ENCODE peak calls at places on chromosomes 11 and 22, in four cellular contexts. One of them, this sample, is unnamed.

GRCh38 chr11:88169481-88169880 is 5.8 kb downstream of the RAB38 start:
- DNase-seq in fibroblast of the conjunctiva: no peak
- DNase-seq in iPS-NIHi11: no peak
- DNase-seq in activated T-cell treated with anti-CD3 and anti-CD28 coated beads, Interleukin-2, amount 50 U/mL, for 1 hour: no peak
- DNase-seq in this sample: no peak

GRCh38 chr11:74936087-74936486 is 12.8 kb downstream of the XRRA1 start:
- DNase-seq in fibroblast of the conjunctiva: no peak
- DNase-seq in iPS-NIHi11: no peak
- DNase-seq in activated T-cell treated with anti-CD3 and anti-CD28 coated beads, Interleukin-2, amount 50 U/mL, for 1 hour: no peak
- DNase-seq in this sample: no peak

GRCh38 chr22:28014141-28015055 is 95.3 kb upstream of the PITPNB start:
- DNase-seq in fibroblast of the conjunctiva: no peak
- DNase-seq in iPS-NIHi11: no peak
- DNase-seq in activated T-cell treated with anti-CD3 and anti-CD28 coated beads, Interleukin-2, amount 50 U/mL, for 1 hour: no peak
- DNase-seq in this sample: no peak

GRCh38 chr11:110883266-110883665 is 171.0 kb upstream of the ARHGAP20 start:
- DNase-seq in fibroblast of the conjunctiva: peak
- DNase-seq in iPS-NIHi11: no peak
- DNase-seq in activated T-cell treated with anti-CD3 and anti-CD28 coated beads, Interleukin-2, amount 50 U/mL, for 1 hour: no peak
- DNase-seq in this sample: no peak

GRCh38 chr11:26626346-26626745 is 54.3 kb upstream of the MUC15 start:
- DNase-seq in fibroblast of the conjunctiva: peak
- DNase-seq in iPS-NIHi11: no peak
- DNase-seq in activated T-cell treated with anti-CD3 and anti-CD28 coated beads, Interleukin-2, amount 50 U/mL, for 1 hour: no peak
- DNase-seq in this sample: no peak

GRCh38 chr11:72239849-72240460 is 4.0 kb downstream of the PHOX2A start:
- DNase-seq in fibroblast of the conjunctiva: no peak
- DNase-seq in iPS-NIHi11: no peak
- DNase-seq in activated T-cell treated with anti-CD3 and anti-CD28 coated beads, Interleukin-2, amount 50 U/mL, for 1 hour: no peak
- DNase-seq in this sample: no peak

GRCh38 chr11:100367892-100368291 is 319.2 kb upstream of the ARHGAP42 start:
- DNase-seq in fibroblast of the conjunctiva: no peak
- DNase-seq in iPS-NIHi11: no peak
- DNase-seq in activated T-cell treated with anti-CD3 and anti-CD28 coated beads, Interleukin-2, amount 50 U/mL, for 1 hour: no peak
- DNase-seq in this sample: no peak

GRCh38 chr11:119370486-119371046 is 10.9 kb downstream of the USP2 start:
- DNase-seq in fibroblast of the conjunctiva: no peak
- DNase-seq in iPS-NIHi11: no peak
- DNase-seq in activated T-cell treated with anti-CD3 and anti-CD28 coated beads, Interleukin-2, amount 50 U/mL, for 1 hour: no peak
- DNase-seq in this sample: no peak

GRCh38 chr11:59368238-59369022 is 9.7 kb downstream of the OR5AN1 start:
- DNase-seq in fibroblast of the conjunctiva: no peak
- DNase-seq in iPS-NIHi11: no peak
- DNase-seq in activated T-cell treated with anti-CD3 and anti-CD28 coated beads, Interleukin-2, amount 50 U/mL, for 1 hour: no peak
- DNase-seq in this sample: no peak

GRCh38 chr11:122764691-122765090 is 73.6 kb upstream of the CRTAM start:
- DNase-seq in fibroblast of the conjunctiva: no peak
- DNase-seq in iPS-NIHi11: no peak
- DNase-seq in activated T-cell treated with anti-CD3 and anti-CD28 coated beads, Interleukin-2, amount 50 U/mL, for 1 hour: no peak
- DNase-seq in this sample: no peak

GRCh38 chr11:128470081-128470480 is 117.3 kb downstream of the ETS1 start:
- DNase-seq in fibroblast of the conjunctiva: no peak
- DNase-seq in iPS-NIHi11: no peak
- DNase-seq in activated T-cell treated with anti-CD3 and anti-CD28 coated beads, Interleukin-2, amount 50 U/mL, for 1 hour: no peak
- DNase-seq in this sample: no peak

GRCh38 chr11:129275825-129276224 is 83.7 kb upstream of the ARHGAP32 start:
- DNase-seq in fibroblast of the conjunctiva: no peak
- DNase-seq in iPS-NIHi11: no peak
- DNase-seq in activated T-cell treated with anti-CD3 and anti-CD28 coated beads, Interleukin-2, amount 50 U/mL, for 1 hour: no peak
- DNase-seq in this sample: no peak

GRCh38 chr11:46553746-46554204 is 40.0 kb downstream of the AMBRA1 start:
- DNase-seq in fibroblast of the conjunctiva: no peak
- DNase-seq in iPS-NIHi11: no peak
- DNase-seq in activated T-cell treated with anti-CD3 and anti-CD28 coated beads, Interleukin-2, amount 50 U/mL, for 1 hour: no peak
- DNase-seq in this sample: no peak

GRCh38 chr11:92329644-92330043 is 105.0 kb downstream of the FAT3 start:
- DNase-seq in fibroblast of the conjunctiva: no peak
- DNase-seq in iPS-NIHi11: no peak
- DNase-seq in activated T-cell treated with anti-CD3 and anti-CD28 coated beads, Interleukin-2, amount 50 U/mL, for 1 hour: no peak
- DNase-seq in this sample: no peak

GRCh38 chr11:113505541-113506375 is 30.6 kb upstream of the DRD2 start:
- DNase-seq in fibroblast of the conjunctiva: no peak
- DNase-seq in iPS-NIHi11: no peak
- DNase-seq in activated T-cell treated with anti-CD3 and anti-CD28 coated beads, Interleukin-2, amount 50 U/mL, for 1 hour: no peak
- DNase-seq in this sample: no peak

GRCh38 chr22:24834845-24835570 is 29.0 kb downstream of the SGSM1 start:
- DNase-seq in fibroblast of the conjunctiva: no peak
- DNase-seq in iPS-NIHi11: peak
- DNase-seq in activated T-cell treated with anti-CD3 and anti-CD28 coated beads, Interleukin-2, amount 50 U/mL, for 1 hour: no peak
- DNase-seq in this sample: no peak

GRCh38 chr22:29987143-29987542 is 93.1 kb upstream of the HORMAD2 start:
- DNase-seq in fibroblast of the conjunctiva: no peak
- DNase-seq in iPS-NIHi11: no peak
- DNase-seq in activated T-cell treated with anti-CD3 and anti-CD28 coated beads, Interleukin-2, amount 50 U/mL, for 1 hour: no peak
- DNase-seq in this sample: no peak

GRCh38 chr22:44585559-44586121 is 87.6 kb upstream of the RTL6 start:
- DNase-seq in fibroblast of the conjunctiva: no peak
- DNase-seq in iPS-NIHi11: no peak
- DNase-seq in activated T-cell treated with anti-CD3 and anti-CD28 coated beads, Interleukin-2, amount 50 U/mL, for 1 hour: no peak
- DNase-seq in this sample: no peak

GRCh38 chr11:47328449-47329390 is 23.8 kb downstream of the MYBPC3 start:
- DNase-seq in fibroblast of the conjunctiva: no peak
- DNase-seq in iPS-NIHi11: no peak
- DNase-seq in activated T-cell treated with anti-CD3 and anti-CD28 coated beads, Interleukin-2, amount 50 U/mL, for 1 hour: no peak
- DNase-seq in this sample: no peak

GRCh38 chr22:43829904-43830851 is 18.1 kb upstream of the EFCAB6 start:
- DNase-seq in fibroblast of the conjunctiva: no peak
- DNase-seq in iPS-NIHi11: no peak
- DNase-seq in activated T-cell treated with anti-CD3 and anti-CD28 coated beads, Interleukin-2, amount 50 U/mL, for 1 hour: no peak
- DNase-seq in this sample: peak

GRCh38 chr11:19187880-19188279 is 13.9 kb downstream of the CSRP3 start:
- DNase-seq in fibroblast of the conjunctiva: no peak
- DNase-seq in iPS-NIHi11: no peak
- DNase-seq in activated T-cell treated with anti-CD3 and anti-CD28 coated beads, Interleukin-2, amount 50 U/mL, for 1 hour: no peak
- DNase-seq in this sample: no peak

GRCh38 chr11:78370406-78371172 is 47.0 kb downstream of the GAB2 start:
- DNase-seq in fibroblast of the conjunctiva: no peak
- DNase-seq in iPS-NIHi11: no peak
- DNase-seq in activated T-cell treated with anti-CD3 and anti-CD28 coated beads, Interleukin-2, amount 50 U/mL, for 1 hour: no peak
- DNase-seq in this sample: no peak

GRCh38 chr11:66971483-66971882 is 3.6 kb upstream of the C11orf86 start:
- DNase-seq in fibroblast of the conjunctiva: no peak
- DNase-seq in iPS-NIHi11: no peak
- DNase-seq in activated T-cell treated with anti-CD3 and anti-CD28 coated beads, Interleukin-2, amount 50 U/mL, for 1 hour: no peak
- DNase-seq in this sample: no peak

GRCh38 chr11:12539570-12539969 is 134.7 kb upstream of the TEAD1 start:
- DNase-seq in fibroblast of the conjunctiva: peak
- DNase-seq in iPS-NIHi11: no peak
- DNase-seq in activated T-cell treated with anti-CD3 and anti-CD28 coated beads, Interleukin-2, amount 50 U/mL, for 1 hour: no peak
- DNase-seq in this sample: no peak

GRCh38 chr11:11510939-11511338 is 110.9 kb downstream of the GALNT18 start:
- DNase-seq in fibroblast of the conjunctiva: no peak
- DNase-seq in iPS-NIHi11: peak
- DNase-seq in activated T-cell treated with anti-CD3 and anti-CD28 coated beads, Interleukin-2, amount 50 U/mL, for 1 hour: no peak
- DNase-seq in this sample: no peak

GRCh38 chr22:19880786-19881569 is 26.3 kb upstream of the GNB1L start:
- DNase-seq in fibroblast of the conjunctiva: peak
- DNase-seq in iPS-NIHi11: peak
- DNase-seq in activated T-cell treated with anti-CD3 and anti-CD28 coated beads, Interleukin-2, amount 50 U/mL, for 1 hour: peak
- DNase-seq in this sample: peak